ENCODE peak calls at places on chromosomes 13 and 19, in ten cellular contexts. One of them, this sample, is unnamed.

GRCh38 chr19:29524912-29525870 is 603 bp upstream of the VSTM2B start:
- DNase-seq in psoas muscle: no peak
- DNase-seq in IMR-90: no peak
- DNase-seq in fibroblast of lung: no peak
- DNase-seq in pancreas: no peak
- DNase-seq in body of pancreas: no peak
- DNase-seq in gastrocnemius medialis: no peak
- DNase-seq in HCT116: no peak
- DNase-seq in neural progenitor cell: peak
- DNase-seq in heart left ventricle: no peak
- DNase-seq in this sample: no peak

GRCh38 chr19:13712767-13713201 is 51.5 kb upstream of the MRI1 start:
- DNase-seq in psoas muscle: no peak
- DNase-seq in IMR-90: no peak
- DNase-seq in fibroblast of lung: no peak
- DNase-seq in pancreas: no peak
- DNase-seq in body of pancreas: no peak
- DNase-seq in gastrocnemius medialis: no peak
- DNase-seq in HCT116: no peak
- DNase-seq in neural progenitor cell: no peak
- DNase-seq in heart left ventricle: no peak
- DNase-seq in this sample: no peak

GRCh38 chr19:7926021-7926726 is at the start of gene CTXN1:
- DNase-seq in psoas muscle: peak
- DNase-seq in IMR-90: no peak
- DNase-seq in fibroblast of lung: peak
- DNase-seq in pancreas: peak
- DNase-seq in body of pancreas: peak
- DNase-seq in gastrocnemius medialis: no peak
- DNase-seq in HCT116: no peak
- DNase-seq in neural progenitor cell: peak
- DNase-seq in heart left ventricle: peak
- DNase-seq in this sample: no peak

GRCh38 chr13:79522583-79522982 is 41.6 kb downstream of the NDFIP2 start:
- DNase-seq in psoas muscle: no peak
- DNase-seq in IMR-90: peak
- DNase-seq in fibroblast of lung: peak
- DNase-seq in pancreas: no peak
- DNase-seq in body of pancreas: no peak
- DNase-seq in gastrocnemius medialis: peak
- DNase-seq in HCT116: no peak
- DNase-seq in neural progenitor cell: no peak
- DNase-seq in heart left ventricle: no peak
- DNase-seq in this sample: no peak

GRCh38 chr13:51585696-51586095 is 1.4 kb downstream of the WDFY2 start:
- DNase-seq in psoas muscle: no peak
- DNase-seq in IMR-90: peak
- DNase-seq in fibroblast of lung: no peak
- DNase-seq in pancreas: no peak
- DNase-seq in body of pancreas: no peak
- DNase-seq in gastrocnemius medialis: no peak
- DNase-seq in HCT116: no peak
- DNase-seq in neural progenitor cell: no peak
- DNase-seq in heart left ventricle: no peak
- DNase-seq in this sample: no peak

GRCh38 chr19:28700176-28700575 is 512.8 kb downstream of the UQCRFS1 start:
- DNase-seq in psoas muscle: no peak
- DNase-seq in IMR-90: no peak
- DNase-seq in fibroblast of lung: no peak
- DNase-seq in pancreas: no peak
- DNase-seq in body of pancreas: no peak
- DNase-seq in gastrocnemius medialis: no peak
- DNase-seq in HCT116: no peak
- DNase-seq in neural progenitor cell: no peak
- DNase-seq in heart left ventricle: no peak
- DNase-seq in this sample: no peak

GRCh38 chr13:53045110-53045509 is 16.5 kb downstream of the OLFM4 start:
- DNase-seq in psoas muscle: no peak
- DNase-seq in IMR-90: no peak
- DNase-seq in fibroblast of lung: peak
- DNase-seq in pancreas: no peak
- DNase-seq in body of pancreas: peak
- DNase-seq in gastrocnemius medialis: no peak
- DNase-seq in HCT116: no peak
- DNase-seq in neural progenitor cell: no peak
- DNase-seq in heart left ventricle: no peak
- DNase-seq in this sample: no peak

GRCh38 chr19:35114656-35115537 is 726 bp upstream of the FXYD3 start:
- DNase-seq in psoas muscle: peak
- DNase-seq in IMR-90: peak
- DNase-seq in fibroblast of lung: peak
- DNase-seq in pancreas: no peak
- DNase-seq in body of pancreas: peak
- DNase-seq in gastrocnemius medialis: no peak
- DNase-seq in HCT116: peak
- DNase-seq in neural progenitor cell: peak
- DNase-seq in heart left ventricle: peak
- DNase-seq in this sample: no peak

GRCh38 chr13:50969691-50970090 is 60.1 kb downstream of the RNASEH2B start:
- DNase-seq in psoas muscle: no peak
- DNase-seq in IMR-90: no peak
- DNase-seq in fibroblast of lung: peak
- DNase-seq in pancreas: no peak
- DNase-seq in body of pancreas: no peak
- DNase-seq in gastrocnemius medialis: no peak
- DNase-seq in HCT116: no peak
- DNase-seq in neural progenitor cell: peak
- DNase-seq in heart left ventricle: no peak
- DNase-seq in this sample: no peak

GRCh38 chr19:41442473-41443360 is at the start of gene ERICH4:
- DNase-seq in psoas muscle: no peak
- DNase-seq in IMR-90: no peak
- DNase-seq in fibroblast of lung: no peak
- DNase-seq in pancreas: no peak
- DNase-seq in body of pancreas: no peak
- DNase-seq in gastrocnemius medialis: no peak
- DNase-seq in HCT116: no peak
- DNase-seq in neural progenitor cell: no peak
- DNase-seq in heart left ventricle: no peak
- DNase-seq in this sample: no peak

GRCh38 chr13:93635687-93636086 is 409.1 kb downstream of the GPC6 start:
- DNase-seq in psoas muscle: no peak
- DNase-seq in IMR-90: peak
- DNase-seq in fibroblast of lung: peak
- DNase-seq in pancreas: no peak
- DNase-seq in body of pancreas: no peak
- DNase-seq in gastrocnemius medialis: no peak
- DNase-seq in HCT116: no peak
- DNase-seq in neural progenitor cell: no peak
- DNase-seq in heart left ventricle: no peak
- DNase-seq in this sample: no peak

GRCh38 chr19:5537870-5538269 is 29.9 kb downstream of the TINCR start:
- DNase-seq in psoas muscle: no peak
- DNase-seq in IMR-90: no peak
- DNase-seq in fibroblast of lung: no peak
- DNase-seq in pancreas: no peak
- DNase-seq in body of pancreas: no peak
- DNase-seq in gastrocnemius medialis: no peak
- DNase-seq in HCT116: no peak
- DNase-seq in neural progenitor cell: no peak
- DNase-seq in heart left ventricle: peak
- DNase-seq in this sample: no peak

GRCh38 chr19:33819875-33820781 is 23.5 kb downstream of the KCTD15 start:
- DNase-seq in psoas muscle: peak
- DNase-seq in IMR-90: peak
- DNase-seq in fibroblast of lung: peak
- DNase-seq in pancreas: peak
- DNase-seq in body of pancreas: peak
- DNase-seq in gastrocnemius medialis: peak
- DNase-seq in HCT116: no peak
- DNase-seq in neural progenitor cell: peak
- DNase-seq in heart left ventricle: peak
- DNase-seq in this sample: no peak
- TF ChIP-seq CTCF in psoas muscle: no peak
- TF ChIP-seq CTCF in IMR-90: no peak
- TF ChIP-seq CTCF in fibroblast of lung: no peak
- TF ChIP-seq CTCF in pancreas: no peak
- TF ChIP-seq CTCF in body of pancreas: peak
- TF ChIP-seq CTCF in gastrocnemius medialis: no peak
- TF ChIP-seq CTCF in HCT116: peak
- TF ChIP-seq CTCF in neural progenitor cell: no peak
- TF ChIP-seq CTCF in heart left ventricle: no peak
- TF ChIP-seq CTCF in this sample: no peak

GRCh38 chr19:1446713-1447564 is 3.0 kb upstream of the APC2 start:
- DNase-seq in psoas muscle: no peak
- DNase-seq in IMR-90: no peak
- DNase-seq in fibroblast of lung: no peak
- DNase-seq in pancreas: no peak
- DNase-seq in body of pancreas: no peak
- DNase-seq in gastrocnemius medialis: no peak
- DNase-seq in HCT116: no peak
- DNase-seq in neural progenitor cell: peak
- DNase-seq in heart left ventricle: no peak
- DNase-seq in this sample: no peak
- H3K4me3 ChIP-seq in psoas muscle: peak
- H3K4me3 ChIP-seq in IMR-90: no peak
- H3K4me3 ChIP-seq in fibroblast of lung: no peak
- H3K4me3 ChIP-seq in pancreas: no peak
- H3K4me3 ChIP-seq in body of pancreas: no peak
- H3K4me3 ChIP-seq in gastrocnemius medialis: no peak
- H3K4me3 ChIP-seq in HCT116: no peak
- H3K4me3 ChIP-seq in neural progenitor cell: peak
- H3K4me3 ChIP-seq in heart left ventricle: peak
- H3K4me3 ChIP-seq in this sample: peak

GRCh38 chr19:51382004-51382403 is 5.8 kb downstream of the LIM2 start:
- DNase-seq in psoas muscle: no peak
- DNase-seq in IMR-90: no peak
- DNase-seq in fibroblast of lung: no peak
- DNase-seq in pancreas: no peak
- DNase-seq in body of pancreas: no peak
- DNase-seq in gastrocnemius medialis: no peak
- DNase-seq in HCT116: no peak
- DNase-seq in neural progenitor cell: no peak
- DNase-seq in heart left ventricle: no peak
- DNase-seq in this sample: no peak

GRCh38 chr19:51391073-51391611 is 751 bp upstream of the C19orf84 start:
- DNase-seq in psoas muscle: no peak
- DNase-seq in IMR-90: no peak
- DNase-seq in fibroblast of lung: no peak
- DNase-seq in pancreas: no peak
- DNase-seq in body of pancreas: no peak
- DNase-seq in gastrocnemius medialis: no peak
- DNase-seq in HCT116: no peak
- DNase-seq in neural progenitor cell: no peak
- DNase-seq in heart left ventricle: no peak
- DNase-seq in this sample: no peak

GRCh38 chr19:51387924-51388389 is at the start of gene LIM2:
- DNase-seq in psoas muscle: no peak
- DNase-seq in IMR-90: no peak
- DNase-seq in fibroblast of lung: no peak
- DNase-seq in pancreas: no peak
- DNase-seq in body of pancreas: no peak
- DNase-seq in gastrocnemius medialis: no peak
- DNase-seq in HCT116: no peak
- DNase-seq in neural progenitor cell: peak
- DNase-seq in heart left ventricle: no peak
- DNase-seq in this sample: no peak

GRCh38 chr19:51389143-51389542 is 1.2 kb downstream of the C19orf84 start:
- DNase-seq in psoas muscle: no peak
- DNase-seq in IMR-90: no peak
- DNase-seq in fibroblast of lung: no peak
- DNase-seq in pancreas: no peak
- DNase-seq in body of pancreas: no peak
- DNase-seq in gastrocnemius medialis: no peak
- DNase-seq in HCT116: no peak
- DNase-seq in neural progenitor cell: no peak
- DNase-seq in heart left ventricle: no peak
- DNase-seq in this sample: no peak

GRCh38 chr19:51386882-51387520 is 773 bp downstream of the LIM2 start:
- DNase-seq in psoas muscle: no peak
- DNase-seq in IMR-90: no peak
- DNase-seq in fibroblast of lung: no peak
- DNase-seq in pancreas: no peak
- DNase-seq in body of pancreas: no peak
- DNase-seq in gastrocnemius medialis: no peak
- DNase-seq in HCT116: no peak
- DNase-seq in neural progenitor cell: no peak
- DNase-seq in heart left ventricle: no peak
- DNase-seq in this sample: no peak
- H3K27ac ChIP-seq in psoas muscle: no peak
- H3K27ac ChIP-seq in IMR-90: no peak
- H3K27ac ChIP-seq in fibroblast of lung: no peak
- H3K27ac ChIP-seq in pancreas: no peak
- H3K27ac ChIP-seq in body of pancreas: no peak
- H3K27ac ChIP-seq in gastrocnemius medialis: no peak
- H3K27ac ChIP-seq in HCT116: no peak
- H3K27ac ChIP-seq in neural progenitor cell: no peak
- H3K27ac ChIP-seq in heart left ventricle: no peak
- H3K27ac ChIP-seq in this sample: no peak

DNA sequence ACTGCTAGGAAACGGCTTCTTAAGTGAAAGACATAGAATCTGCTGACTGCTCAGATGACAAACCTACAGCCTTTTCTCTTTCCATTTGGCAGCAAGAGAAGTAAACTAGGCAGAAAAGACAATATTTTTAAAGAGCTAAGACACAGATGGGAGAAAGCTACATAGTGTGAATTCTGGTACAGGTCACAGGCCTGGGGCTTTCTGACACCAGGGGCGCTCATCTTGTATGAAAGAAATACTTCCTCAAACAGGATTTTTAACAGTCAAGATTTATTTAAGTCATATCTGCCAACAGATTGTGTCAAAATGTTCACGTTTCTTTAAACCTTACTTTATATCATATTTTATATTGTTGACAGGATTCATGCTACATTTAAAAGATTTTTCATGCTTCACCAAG is 78.4 kb downstream of the MIPEP start:
- DNase-seq in psoas muscle: no peak
- DNase-seq in IMR-90: no peak
- DNase-seq in fibroblast of lung: no peak
- DNase-seq in pancreas: no peak
- DNase-seq in body of pancreas: no peak
- DNase-seq in gastrocnemius medialis: no peak
- DNase-seq in HCT116: no peak
- DNase-seq in neural progenitor cell: no peak
- DNase-seq in heart left ventricle: no peak
- DNase-seq in this sample: no peak
- TF ChIP-seq CTCF in psoas muscle: no peak
- TF ChIP-seq CTCF in IMR-90: no peak
- TF ChIP-seq CTCF in fibroblast of lung: peak
- TF ChIP-seq CTCF in pancreas: no peak
- TF ChIP-seq CTCF in body of pancreas: no peak
- TF ChIP-seq CTCF in gastrocnemius medialis: no peak
- TF ChIP-seq CTCF in HCT116: no peak
- TF ChIP-seq CTCF in neural progenitor cell: peak
- TF ChIP-seq CTCF in heart left ventricle: no peak
- TF ChIP-seq CTCF in this sample: no peak

This sample was measured in AG04450.